ENCODE peak calls at places on chromosome 17, in five cellular contexts. I is MM.1S, O is NT2/D1, E is mammary epithelial cell, G is K562. X is an unnamed sample.
A peak's percentile ranks its signal among the peaks of the same experiment; 100 is the strongest.

GRCh38 chr17:31100840-31101239 is 6.1 kb downstream of the NF1 start:
- DNase-seq in E (no peak), O (no peak), I (no peak), G (no peak), X (no peak)

GRCh38 chr17:49407981-49408501 is 6.6 kb downstream of the PHB1 start:
- DNase-seq in I (peak; percentile 81), E (peak; percentile 43), G (peak; percentile 85), O (peak; percentile 54), X (peak; percentile 80)

GRCh38 chr17:57953703-57954420 is 1.4 kb downstream of the CUEDC1 start:
- DNase-seq in G (no peak), E (no peak), I (no peak), O (no peak), X (no peak)

GRCh38 chr17:72383053-72383847 is 262.4 kb downstream of the SOX9 start:
- DNase-seq in I (no peak), E (no peak), O (no peak), G (peak; percentile 13), X (no peak)

GRCh38 chr17:18267927-18268711 is 7.7 kb downstream of the MIEF2 start:
- DNase-seq in I (no peak), G (no peak), O (peak; percentile 40), E (peak; percentile 48), X (no peak)

GRCh38 chr17:56624315-56624714 is 30.8 kb downstream of the NOG start:
- DNase-seq in G (no peak), E (no peak), O (no peak), I (no peak), X (no peak)

GRCh38 chr17:55265434-55266021 is 768 bp downstream of the HLF start:
- DNase-seq in G (peak; percentile 14), I (no peak), E (no peak), O (no peak), X (no peak)

GRCh38 chr17:16327018-16327417 is 26.3 kb downstream of the CENPV start:
- DNase-seq in G (no peak), I (no peak), E (no peak), O (no peak), X (no peak)

GRCh38 chr17:28612936-28613872 is 781 bp downstream of the RSKR start:
- DNase-seq in G (peak; percentile 65), E (peak; percentile 2), O (no peak), I (peak; percentile 27), X (peak; percentile 42)

GRCh38 chr17:40909755-40910154 is 24.7 kb upstream of the KRT20 start:
- DNase-seq in O (no peak), E (peak; percentile 82), G (no peak), I (no peak), X (no peak)
- H3K9ac ChIP-seq in O (no peak overlapping the region), E (peak overlapping the region; percentile 93), G (no peak overlapping the region), I (no peak overlapping the region), X (no peak overlapping the region)

GRCh38 chr17:8152981-8153549 is 861 bp upstream of the PER1 start:
- DNase-seq in O (no peak), E (no peak), I (no peak), G (no peak), X (no peak)
- H3K9ac ChIP-seq in O (no peak overlapping the region), E (peak overlapping the region; percentile 99), I (no peak overlapping the region), G (peak overlapping the region; percentile 89), X (peak overlapping the region; percentile 61)

GRCh38 chr17:75632428-75632827 is 806 bp upstream of the SMIM5 start:
- DNase-seq in I (no peak), G (no peak), E (no peak), O (no peak), X (no peak)

GRCh38 chr17:75634376-75634740 is 1.1 kb downstream of the SMIM5 start:
- DNase-seq in I (no peak), O (no peak), E (no peak), G (no peak), X (no peak)

GRCh38 chr17:75632863-75633483 is at the start of gene SMIM5:
- DNase-seq in E (peak; percentile 71), O (peak; percentile 56), I (peak; percentile 66), G (peak; percentile 89), X (peak; percentile 81)

GRCh38 chr17:75634754-75635609 is 1.7 kb downstream of the SMIM5 start:
- DNase-seq in I (no peak), G (no peak), O (no peak), E (no peak), X (no peak)

DNA sequence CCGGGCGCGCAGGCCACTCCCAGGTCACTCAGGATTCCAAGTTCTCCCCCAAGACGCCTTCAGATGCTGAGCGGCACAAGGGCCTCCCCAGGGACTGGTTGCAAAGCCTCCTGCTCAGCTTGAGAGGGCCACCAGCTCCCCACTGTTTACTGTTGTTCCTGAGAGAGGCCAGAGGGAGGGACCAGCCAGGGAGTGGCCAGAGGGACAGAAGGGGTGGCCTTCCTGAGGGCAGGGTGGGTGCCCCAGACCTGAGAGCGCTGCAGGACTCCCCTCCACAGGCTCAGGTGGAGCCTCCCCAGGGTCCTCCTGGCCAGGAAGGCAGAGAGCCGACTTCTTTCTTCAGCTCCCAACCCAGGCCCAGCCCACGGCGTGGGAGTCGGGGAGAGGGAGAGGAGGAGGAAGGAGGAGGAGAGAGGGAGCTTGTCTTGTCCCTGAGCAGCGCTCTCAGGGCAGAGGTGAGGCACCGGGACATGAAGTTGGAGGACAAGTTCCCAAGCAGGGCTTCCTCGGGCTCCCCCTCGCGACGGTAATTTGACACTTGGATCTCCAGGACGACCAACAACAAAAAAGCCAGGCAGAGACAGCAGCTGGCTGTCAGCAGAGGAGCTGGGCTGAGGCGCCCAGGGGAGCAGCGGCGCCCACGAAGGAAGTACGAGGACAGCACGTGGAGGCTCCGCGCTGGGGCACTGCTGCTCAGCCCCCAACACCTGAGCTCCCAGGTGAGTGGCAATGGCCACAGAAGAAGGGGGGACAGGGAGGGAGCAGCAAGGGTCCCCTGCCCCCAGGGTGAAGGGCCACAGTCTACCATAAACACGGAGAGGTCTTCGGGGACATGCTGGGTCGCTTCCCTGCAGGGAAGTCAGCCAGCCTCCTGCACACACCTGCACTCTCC is 496 bp downstream of the SMIM5 start:
- DNase-seq in O (peak; percentile 77), E (peak; percentile 85), I (peak; percentile 72), G (peak; percentile 88), X (peak; percentile 78)
- H3K9ac ChIP-seq in O (peak overlapping the region; percentile 66), E (no peak overlapping the region), I (peak overlapping the region; percentile 49), G (peak overlapping the region; percentile 86), X (no peak overlapping the region)

GRCh38 chr17:43210576-43210975 is 1.1 kb upstream of the TMEM106A start:
- DNase-seq in I (no peak), G (no peak), O (no peak), E (no peak), X (no peak)
- H3K9ac ChIP-seq in I (peak overlapping the region; percentile 48), G (no peak overlapping the region), O (peak overlapping the region; percentile 70), E (peak overlapping the region; percentile 58), X (peak overlapping the region; percentile 78)

DNA sequence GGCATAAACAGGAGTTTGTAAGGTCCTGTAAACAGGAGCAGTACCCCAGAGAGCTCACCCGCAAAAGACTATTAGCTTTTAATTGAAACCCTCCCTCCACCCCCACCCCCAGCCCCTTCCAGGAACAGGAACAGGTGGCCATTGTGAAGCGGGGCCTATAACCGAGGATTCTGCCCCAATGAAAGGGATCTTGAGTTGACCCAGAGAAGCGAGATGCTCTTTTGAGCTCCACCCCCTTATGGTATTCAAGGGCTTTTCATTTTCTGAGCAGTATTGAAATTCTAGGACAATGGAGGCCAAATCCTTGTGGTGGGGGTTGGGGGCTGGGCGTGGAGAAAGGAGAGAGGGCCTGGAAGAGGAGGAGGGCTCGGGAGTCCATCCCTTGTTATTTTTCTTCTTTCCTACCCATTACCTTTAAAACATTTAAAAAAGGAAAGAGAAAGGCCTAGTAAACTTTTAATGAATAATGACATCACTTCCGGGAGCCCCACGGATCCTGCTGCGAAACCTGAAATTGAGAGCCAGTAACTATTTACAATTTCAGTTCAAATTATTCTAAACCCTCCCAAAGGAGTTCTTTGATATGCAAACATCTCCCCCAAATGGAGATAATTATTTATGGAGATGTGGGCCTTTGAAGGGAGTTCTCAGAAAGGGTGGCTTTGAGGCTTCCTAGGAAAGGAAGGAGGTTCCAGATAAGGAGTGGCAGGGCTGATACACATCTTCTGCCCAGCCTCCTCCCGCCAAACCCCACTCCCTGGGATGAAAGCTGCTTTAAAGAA is 30.5 kb downstream of the HS3ST3B1 start:
- DNase-seq in I (no peak), G (peak; percentile 52), O (no peak), E (no peak), X (no peak)
- H3K9ac ChIP-seq in I (no peak overlapping the region), G (no peak overlapping the region), O (no peak overlapping the region), E (no peak overlapping the region), X (no peak overlapping the region)

GRCh38 chr17:67245694-67246397 is 850 bp upstream of the HELZ start:
- DNase-seq in I (no peak), O (peak; percentile 59), E (peak; percentile 26), G (peak; percentile 75), X (peak; percentile 58)

GRCh38 chr17:67246648-67247415 is 1.8 kb upstream of the HELZ start:
- DNase-seq in G (peak; percentile 52), E (peak; percentile 97), I (no peak), O (no peak), X (no peak)

GRCh38 chr17:67247416-67247900 is 2.5 kb upstream of the HELZ start:
- DNase-seq in I (no peak), O (no peak), G (no peak), E (no peak), X (no peak)

GRCh38 chr17:67245073-67245693 is at the start of gene HELZ:
- DNase-seq in G (peak; percentile 87), O (no peak), I (peak; percentile 90), E (peak; percentile 78), X (peak; percentile 81)

DNA sequence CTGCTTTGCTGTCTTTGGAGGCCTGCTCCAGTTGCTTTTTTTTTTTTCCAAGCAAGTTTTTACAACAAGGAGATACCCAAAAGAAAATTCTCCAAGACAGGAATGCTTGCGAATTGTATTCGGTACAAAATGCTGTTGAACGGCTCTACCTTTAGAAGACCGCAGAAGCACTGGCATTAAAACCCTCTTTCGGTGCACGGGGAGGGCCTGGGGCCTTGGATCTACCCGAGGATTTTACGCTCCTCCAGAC is 1.3 kb upstream of the HELZ start:
- DNase-seq in O (no peak), I (no peak), E (no peak), G (no peak), X (no peak)
- H3K9ac ChIP-seq in O (peak overlapping the region; percentile 86), I (no peak overlapping the region), E (peak overlapping the region; percentile 49), G (peak overlapping the region; percentile 96), X (peak overlapping the region; percentile 97)

GRCh38 chr17:74737299-74738050 is 419 bp downstream of the RAB37 start:
- DNase-seq in O (no peak), I (peak; percentile 49), E (no peak), G (peak; percentile 32), X (peak; percentile 64)
- H3K9ac ChIP-seq in O (peak overlapping the region; percentile 80), I (peak overlapping the region; percentile 43), E (no peak overlapping the region), G (no peak overlapping the region), X (peak overlapping the region; percentile 67)